ENCODE peak calls at places on chromosomes 5 and 9, in four cellular contexts. B is DND-41, D is psoas muscle, R is A549. E is an unnamed sample.

GRCh38 chr5:156201793-156202388 is 125.1 kb upstream of the SGCD start:
- DNase-seq in B (no peak), D (no peak), R (peak), E (no peak)

GRCh38 chr5:16179936-16180788 is 571 bp upstream of the MARCHF11 start:
- DNase-seq in B (no peak), D (no peak), R (no peak), E (no peak)

GRCh38 chr9:277595-278330 is 63.1 kb downstream of the DOCK8 start:
- DNase-seq in B (no peak), D (no peak), R (no peak), E (no peak)

GRCh38 chr5:160001457-160001856 is 7.5 kb upstream of the TTC1 start:
- DNase-seq in B (no peak), D (no peak), R (no peak), E (no peak)

GRCh38 chr5:177462021-177462670 is 11.3 kb downstream of the DBN1 start:
- DNase-seq in B (no peak), D (peak), R (no peak), E (no peak)

GRCh38 chr5:132495063-132495671 is 4.6 kb upstream of the IRF1 start:
- DNase-seq in B (no peak), D (no peak), R (no peak), E (no peak)

GRCh38 chr9:109868222-109868621 is 88.2 kb downstream of the PALM2AKAP2 start:
- DNase-seq in B (no peak), D (no peak), R (no peak), E (no peak)

GRCh38 chr5:111252799-111253564 is 28.8 kb downstream of the CAMK4 start:
- DNase-seq in B (no peak), D (no peak), R (no peak), E (no peak)

GRCh38 chr9:91060520-91061343 is 259.1 kb downstream of the SYK start:
- DNase-seq in B (no peak), D (no peak), R (peak), E (no peak)

GRCh38 chr9:81819859-81820546 is 108.2 kb upstream of the SPATA31D4 start:
- DNase-seq in B (no peak), D (no peak), R (no peak), E (no peak)

GRCh38 chr5:139877129-139877597 is 81.6 kb downstream of the PSD2 start:
- DNase-seq in B (no peak), D (peak), R (no peak), E (no peak)

GRCh38 chr5:21663082-21663481 is 1190.1 kb downstream of the CDH12 start:
- DNase-seq in B (no peak), D (no peak), R (peak), E (no peak)

GRCh38 chr5:13359326-13359725 is 585.2 kb downstream of the DNAH5 start:
- DNase-seq in B (no peak), D (no peak), R (no peak), E (no peak)

GRCh38 chr9:69030851-69031645 is 4.5 kb upstream of the FXN start:
- DNase-seq in B (no peak), D (no peak), R (no peak), E (no peak)

GRCh38 chr9:121073038-121073437 is 1.7 kb upstream of the CNTRL start:
- DNase-seq in B (no peak), D (peak), R (peak), E (no peak)

GRCh38 chr9:37675661-37676060 is 24.9 kb downstream of the FRMPD1 start:
- DNase-seq in B (no peak), D (no peak), R (no peak), E (no peak)

GRCh38 chr9:35669331-35670145 is 4.2 kb upstream of the CA9 start:
- DNase-seq in B (no peak), D (no peak), R (peak), E (no peak)

DNA sequence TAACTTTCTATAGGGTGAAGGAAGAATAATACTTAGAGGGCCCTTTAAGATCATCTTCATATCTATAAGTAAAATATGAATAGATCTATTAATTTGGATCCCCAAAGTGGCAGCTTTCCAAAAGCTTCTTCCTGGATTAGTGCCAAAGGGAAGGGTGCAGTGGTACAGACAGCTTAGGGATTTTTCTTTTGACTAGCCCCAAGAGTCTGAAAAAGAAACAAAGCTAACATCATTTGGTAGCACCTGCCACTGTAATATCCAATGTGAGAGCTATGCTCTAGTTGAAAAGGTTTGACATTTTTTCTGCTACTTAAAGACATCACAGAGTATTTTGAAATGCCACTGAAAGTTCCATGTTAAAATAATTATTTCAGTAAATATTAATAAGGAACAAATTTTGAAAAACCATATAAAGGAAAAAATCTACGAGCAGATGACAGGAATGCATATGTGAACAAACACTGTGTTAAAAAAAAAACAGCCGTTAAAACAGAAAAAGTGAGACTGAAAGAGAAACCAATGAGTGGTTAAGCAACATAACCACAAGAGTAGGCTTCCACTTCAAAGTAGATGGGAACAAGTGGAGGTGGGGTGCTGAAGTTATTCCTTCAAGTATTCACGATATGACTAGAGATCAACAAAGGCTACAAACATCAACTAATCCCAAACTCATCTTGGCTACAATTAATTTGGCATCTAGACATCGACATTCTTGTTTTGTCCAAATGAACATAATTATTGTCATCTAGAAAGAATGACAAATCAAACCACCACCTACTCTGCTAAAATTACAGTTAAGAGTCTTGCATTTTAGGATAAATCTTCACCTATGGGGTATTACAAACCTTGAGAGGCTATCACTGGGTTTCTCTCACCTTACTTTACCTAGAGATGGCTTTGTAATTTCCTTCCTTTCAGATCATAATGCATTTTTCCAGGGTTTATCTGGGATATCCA is 137.5 kb downstream of the CPLANE1 start:
- DNase-seq in B (peak), D (no peak), R (no peak), E (no peak)
- H3K27ac ChIP-seq in B (peak), D (no peak), R (no peak), E (no peak)

DNA sequence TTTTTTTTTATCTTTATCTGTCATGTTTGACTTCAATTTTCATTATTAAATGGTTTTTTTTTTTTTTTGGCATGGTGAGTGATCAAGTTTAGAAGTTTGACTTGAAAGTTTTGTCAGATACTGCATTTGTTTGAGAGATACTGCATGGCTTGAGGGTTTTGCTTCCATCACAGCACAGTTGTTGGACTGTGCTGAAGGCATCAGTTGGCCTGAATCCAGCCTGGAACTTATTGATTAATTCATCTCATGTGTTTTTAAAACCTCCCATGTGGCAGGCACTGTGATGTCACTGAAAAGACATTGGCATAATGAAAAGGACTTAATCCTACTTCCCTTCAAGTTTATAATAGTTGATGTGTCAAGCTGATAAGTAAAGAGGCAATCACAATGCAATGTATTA is 128.4 kb downstream of the FGF10 start:
- DNase-seq in B (no peak), D (no peak), R (no peak), E (no peak)
- H3K4me3 ChIP-seq in B (no peak), D (no peak), R (no peak), E (no peak)

GRCh38 chr9:130556396-130557076 is 22.8 kb upstream of the FUBP3 start:
- DNase-seq in B (no peak), D (no peak), R (no peak), E (no peak)
- H3K27ac ChIP-seq in B (no peak), D (no peak), R (no peak), E (no peak)

GRCh38 chr9:135487281-135488012 is 7.9 kb downstream of the PPP1R26 start:
- DNase-seq in B (no peak), D (no peak), R (no peak), E (no peak)

GRCh38 chr9:135489188-135489918 is 9.8 kb downstream of the PPP1R26 start:
- DNase-seq in B (no peak), D (no peak), R (no peak), E (no peak)

GRCh38 chr9:135488527-135488926 is 8.9 kb downstream of the PPP1R26 start:
- DNase-seq in B (no peak), D (no peak), R (no peak), E (no peak)

GRCh38 chr9:135486267-135487065 is 6.9 kb downstream of the PPP1R26 start:
- DNase-seq in B (no peak), D (no peak), R (no peak), E (no peak)

GRCh38 chr9:135488013-135488330 is 8.4 kb downstream of the PPP1R26 start:
- DNase-seq in B (no peak), D (no peak), R (no peak), E (no peak)
- H3K4me3 ChIP-seq in B (no peak), D (no peak), R (no peak), E (no peak)

GRCh38 chr5:96628406-96628805 is 33.8 kb upstream of the CAST start:
- DNase-seq in B (no peak), D (no peak), R (no peak), E (no peak)
- H3K27ac ChIP-seq in B (no peak), D (no peak), R (peak), E (no peak)

DNA sequence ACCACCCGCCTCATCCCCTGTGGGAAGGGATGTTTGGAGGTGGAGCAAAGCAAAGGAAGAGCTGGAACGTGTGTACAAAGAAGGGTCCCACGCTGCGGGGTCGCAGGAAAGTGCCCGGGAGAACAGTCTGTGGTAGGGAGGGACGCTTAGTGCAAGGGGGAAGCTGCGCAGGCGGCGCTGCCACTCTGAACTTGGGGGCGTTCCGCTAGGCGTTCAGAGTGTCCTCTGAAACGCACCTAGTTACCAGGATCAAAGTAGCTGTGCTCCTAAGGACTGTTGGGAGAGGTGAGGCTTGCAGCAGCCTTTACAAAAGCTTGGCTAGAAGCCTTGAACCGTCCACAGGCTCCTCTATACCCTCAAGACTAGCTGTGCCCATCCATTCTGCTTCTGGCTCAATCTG is 29.3 kb upstream of the PDE8B start:
- DNase-seq in B (no peak), D (no peak), R (no peak), E (no peak)
- H3K4me3 ChIP-seq in B (no peak), D (no peak), R (no peak), E (peak)

DNA sequence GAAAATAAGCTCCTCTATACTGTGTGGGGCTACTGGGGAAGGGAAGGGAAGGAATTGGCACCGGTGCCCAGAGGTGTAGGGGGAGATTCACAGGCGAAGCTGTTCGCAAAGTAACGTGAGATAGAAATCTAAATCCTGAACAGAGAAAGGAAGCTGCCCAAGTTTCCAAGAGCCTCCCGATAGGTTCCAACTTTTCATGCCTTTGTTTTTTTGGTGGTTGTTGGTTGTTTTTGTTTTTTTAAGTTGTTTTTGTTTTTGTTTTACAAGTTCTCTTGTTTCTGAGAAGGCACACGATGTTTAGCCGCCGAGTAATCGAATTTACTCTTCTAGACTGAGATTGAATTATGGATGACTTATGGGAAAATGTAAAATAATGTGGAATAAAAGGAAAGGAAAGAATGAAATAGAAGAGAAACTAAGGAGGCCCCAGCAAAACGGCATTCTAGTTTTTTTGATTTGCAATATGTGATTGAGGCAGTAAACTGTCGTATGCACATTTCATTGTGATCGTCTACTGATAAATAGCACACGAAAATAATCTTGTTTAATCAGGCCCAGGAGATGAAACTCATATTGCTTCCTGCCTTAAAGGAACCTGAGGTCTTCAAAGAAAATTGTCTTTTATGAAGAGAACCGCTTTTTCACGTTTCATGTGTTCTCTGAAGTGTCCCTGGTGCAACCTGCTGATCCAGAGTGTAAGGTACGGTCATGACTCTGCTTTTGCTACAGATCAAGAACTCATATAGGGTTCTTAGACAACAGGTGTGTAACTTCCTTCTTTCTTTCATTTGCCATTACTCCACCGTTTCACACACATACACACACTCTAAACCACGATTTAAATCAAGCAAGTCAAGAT is 1.2 kb upstream of the GNAQ start:
- DNase-seq in B (no peak), D (no peak), R (no peak), E (no peak)
- H3K27ac ChIP-seq in B (peak), D (peak), R (peak), E (peak)

GRCh38 chr5:30926181-30926580 is 267.3 kb upstream of the CDH6 start:
- DNase-seq in B (no peak), D (no peak), R (no peak), E (no peak)

GRCh38 chr5:30932611-30933010 is 260.9 kb upstream of the CDH6 start:
- DNase-seq in B (no peak), D (no peak), R (no peak), E (no peak)

GRCh38 chr5:30928966-30929365 is 264.5 kb upstream of the CDH6 start:
- DNase-seq in B (no peak), D (no peak), R (no peak), E (no peak)

DNA sequence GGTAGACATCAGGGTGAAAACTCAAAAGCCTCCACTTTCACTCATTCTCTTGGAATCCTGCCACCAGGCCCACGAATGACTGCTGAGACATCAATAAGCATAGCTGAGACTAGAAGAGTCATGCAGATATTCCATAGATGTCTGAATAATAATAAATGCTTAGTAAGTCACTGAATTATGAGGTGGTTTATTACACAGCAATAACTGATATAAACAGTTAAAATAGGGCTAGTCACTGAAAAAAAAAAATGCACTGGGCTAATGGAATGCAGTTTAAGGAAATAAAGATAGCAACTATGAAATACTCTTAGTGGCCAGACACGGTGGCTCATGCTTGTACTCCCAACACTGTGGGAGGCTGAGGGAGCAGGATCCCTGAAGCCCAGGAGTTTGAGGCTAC is 262.8 kb upstream of the CDH6 start:
- DNase-seq in B (no peak), D (no peak), R (no peak), E (no peak)
- H3K4me3 ChIP-seq in B (no peak), D (no peak), R (no peak), E (no peak)

DNA sequence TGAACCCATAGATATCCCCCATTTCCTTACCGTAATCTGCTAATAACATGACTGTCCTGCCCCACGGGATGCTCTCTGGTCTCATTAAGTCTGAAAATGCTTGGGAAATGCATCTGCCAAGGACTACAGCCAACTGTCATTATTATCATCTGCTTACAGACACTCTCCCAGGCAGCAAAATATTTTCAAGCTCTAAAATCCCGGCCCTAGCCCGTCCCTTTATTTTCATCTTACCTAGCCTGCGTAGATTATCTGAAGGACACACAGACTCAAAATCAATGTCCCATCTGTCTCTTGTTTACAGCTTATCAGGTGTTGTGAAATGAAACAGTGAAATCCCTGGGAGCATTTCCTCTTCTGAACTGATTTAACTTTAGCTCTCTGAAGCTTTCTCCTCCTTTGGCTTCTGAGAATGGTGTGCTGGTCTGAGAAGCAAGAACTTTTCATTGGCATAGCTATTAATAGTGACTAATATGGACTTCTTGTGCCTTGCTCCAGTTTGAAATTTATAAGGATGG is 126.9 kb upstream of the OSMR start:
- DNase-seq in B (no peak), D (peak), R (no peak), E (no peak)
- H3K27ac ChIP-seq in B (no peak), D (no peak), R (no peak), E (no peak)

GRCh38 chr5:54517174-54517511 is 416 bp upstream of the SNX18 start:
- DNase-seq in B (no peak), D (no peak), R (no peak), E (no peak)
- H3K4me3 ChIP-seq in B (peak), D (peak), R (peak), E (peak)